ENCODE peak calls at places on chromosomes 1 and 21, in seven cellular contexts. L is neuronal stem cell, N is H9, G is H1, J is mesendoderm, A is mesenchymal stem cell, W is trophoblast cell. V is an unnamed sample.

GRCh38 chr1:230408971-230409370 is 17.2 kb downstream of the PGBD5 start:
- DNase-seq in L (no peak), N (no peak), G (no peak), J (no peak), A (no peak), W (no peak), V (no peak)

GRCh38 chr21:25039461-25040380 is 567.6 kb downstream of the MRPL39 start:
- DNase-seq in L (peak), N (no peak), G (no peak), J (peak), A (no peak), W (no peak), V (peak)

GRCh38 chr1:159141584-159142518 is 29.6 kb upstream of the CADM3 start:
- DNase-seq in L (peak), N (peak), G (no peak), J (peak), A (no peak), W (no peak), V (peak)

GRCh38 chr1:53332833-53333232 is 5.0 kb upstream of the LRP8 start:
- DNase-seq in L (no peak), N (peak), G (no peak), J (no peak), A (no peak), W (no peak), V (no peak)

GRCh38 chr1:165595561-165595960 is 35.5 kb upstream of the MGST3 start:
- DNase-seq in L (no peak), N (no peak), G (no peak), J (no peak), A (peak), W (no peak), V (peak)

GRCh38 chr1:93672069-93672468 is 9.6 kb downstream of the BCAR3 start:
- DNase-seq in L (no peak), N (no peak), G (no peak), J (no peak), A (peak), W (no peak), V (peak)

GRCh38 chr1:155002479-155003226 is at the start of gene ZBTB7B:
- DNase-seq in L (no peak), N (peak), G (no peak), J (no peak), A (peak), W (peak), V (no peak)

GRCh38 chr1:207711285-207711684 is 40.6 kb upstream of the CD46 start:
- DNase-seq in L (no peak), N (peak), G (peak), J (peak), A (peak), W (no peak), V (peak)

GRCh38 chr1:38194486-38194885 is 147.9 kb upstream of the POU3F1 start:
- DNase-seq in L (no peak), N (no peak), G (no peak), J (peak), A (no peak), W (no peak), V (no peak)

GRCh38 chr1:236058141-236058626 is 6.7 kb downstream of the NID1 start:
- DNase-seq in L (no peak), N (no peak), G (no peak), J (no peak), A (peak), W (no peak), V (peak)

GRCh38 chr1:119971710-119972570 is 75.6 kb upstream of the ADAM30 start:
- DNase-seq in L (no peak), N (no peak), G (no peak), J (no peak), A (no peak), W (no peak), V (no peak)

GRCh38 chr1:25062621-25063255 is 132.7 kb upstream of the RUNX3 start:
- DNase-seq in L (no peak), N (no peak), G (no peak), J (no peak), A (no peak), W (no peak), V (no peak)

GRCh38 chr21:38853421-38853919 is 47.7 kb downstream of the ETS2 start:
- DNase-seq in L (no peak), N (no peak), G (no peak), J (no peak), A (peak), W (peak), V (peak)

GRCh38 chr1:164928223-164928814 is 369.3 kb downstream of the PBX1 start:
- DNase-seq in L (no peak), N (no peak), G (no peak), J (no peak), A (no peak), W (no peak), V (no peak)

GRCh38 chr1:206041640-206042039 is 11.3 kb upstream of the RHEX start:
- DNase-seq in L (no peak), N (peak), G (no peak), J (peak), A (no peak), W (peak), V (no peak)

GRCh38 chr1:206513312-206514111 is 6.2 kb downstream of the RASSF5 start:
- DNase-seq in L (no peak), N (no peak), G (no peak), J (no peak), A (peak), W (peak), V (peak)

GRCh38 chr1:207404849-207405525 is 49.1 kb upstream of the CR2 start:
- DNase-seq in L (peak), N (no peak), G (no peak), J (peak), A (peak), W (no peak), V (peak)

GRCh38 chr1:44619261-44619900 is 54.9 kb downstream of the TMEM53 start:
- DNase-seq in L (no peak), N (no peak), G (no peak), J (no peak), A (no peak), W (no peak), V (peak)

GRCh38 chr1:111221633-111222286 is 5.8 kb upstream of the CHI3L2 start:
- DNase-seq in L (no peak), N (no peak), G (no peak), J (peak), A (no peak), W (no peak), V (peak)

GRCh38 chr1:172112573-172112972 is 271.3 kb downstream of the DNM3 start:
- DNase-seq in L (no peak), N (no peak), G (no peak), J (no peak), A (no peak), W (no peak), V (peak)

GRCh38 chr1:228490120-228491078 is 3.2 kb downstream of the RNF187 start:
- DNase-seq in L (no peak), N (no peak), G (no peak), J (peak), A (peak), W (no peak), V (peak)

GRCh38 chr1:58997637-58998036 is 213.8 kb upstream of the JUN start:
- DNase-seq in L (no peak), N (no peak), G (no peak), J (no peak), A (no peak), W (no peak), V (no peak)

GRCh38 chr1:199056721-199057120 is 417.9 kb downstream of the PTPRC start:
- DNase-seq in L (no peak), N (no peak), G (no peak), J (no peak), A (no peak), W (no peak), V (no peak)

GRCh38 chr1:203985676-203986075 is 87.2 kb upstream of the SOX13 start:
- DNase-seq in L (no peak), N (no peak), G (no peak), J (peak), A (no peak), W (no peak), V (no peak)

GRCh38 chr1:234845097-234845660 is 235.2 kb upstream of the IRF2BP2 start:
- DNase-seq in L (no peak), N (no peak), G (no peak), J (no peak), A (no peak), W (no peak), V (no peak)

GRCh38 chr1:24189528-24189927 is 2.4 kb upstream of the IFNLR1 start:
- DNase-seq in L (no peak), N (no peak), G (no peak), J (no peak), A (no peak), W (no peak), V (no peak)

GRCh38 chr1:47507140-47507539 is 69.3 kb downstream of the FOXD2 start:
- DNase-seq in L (no peak), N (no peak), G (no peak), J (no peak), A (no peak), W (no peak), V (no peak)

GRCh38 chr1:211734791-211735190 is 59.4 kb upstream of the NEK2 start:
- DNase-seq in L (no peak), N (no peak), G (no peak), J (no peak), A (no peak), W (no peak), V (no peak)
- H3K27ac ChIP-seq in L (no peak), N (no peak), G (no peak), J (no peak), A (no peak), W (no peak), V (no peak)

GRCh38 chr1:6546326-6546725 is 8.0 kb downstream of the NOL9 start:
- DNase-seq in L (no peak), N (no peak), G (no peak), J (no peak), A (no peak), W (no peak), V (no peak)

GRCh38 chr1:6544831-6545230 is 9.5 kb downstream of the NOL9 start:
- DNase-seq in L (no peak), N (no peak), G (no peak), J (no peak), A (peak), W (no peak), V (peak)

GRCh38 chr1:6545276-6545934 is 8.9 kb downstream of the NOL9 start:
- DNase-seq in L (no peak), N (no peak), G (no peak), J (no peak), A (no peak), W (no peak), V (peak)

DNA sequence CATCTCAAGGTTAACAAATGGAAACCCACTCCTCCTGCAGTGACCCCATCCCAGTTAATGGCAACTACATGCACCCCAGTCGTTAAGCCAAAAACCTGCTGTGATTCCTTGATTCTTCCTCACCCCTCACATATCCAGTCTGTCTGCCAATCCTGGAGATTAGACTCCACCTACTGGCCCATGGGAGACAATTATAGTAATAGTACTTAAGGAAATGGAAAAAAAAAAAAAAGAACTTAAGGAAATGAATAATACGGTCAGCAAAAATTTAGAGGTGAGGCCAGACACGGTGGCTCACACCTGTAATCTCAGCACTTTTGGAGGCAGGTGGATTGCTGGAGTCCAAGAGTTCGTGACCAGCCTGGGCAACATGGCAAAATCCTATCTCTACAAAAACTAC is 7.0 kb downstream of the NOL9 start:
- DNase-seq in L (no peak), N (no peak), G (no peak), J (no peak), A (peak), W (no peak), V (peak)
- H2BK5ac ChIP-seq in L (no peak), N (no peak), G (no peak), J (no peak), A (no peak), W (no peak), V (no peak)

GRCh38 chr1:226716577-226716976 is 22.5 kb downstream of the ITPKB start:
- DNase-seq in L (no peak), N (no peak), G (no peak), J (no peak), A (no peak), W (no peak), V (no peak)
- H3K27ac ChIP-seq in L (no peak), N (no peak), G (no peak), J (no peak), A (no peak), W (no peak), V (no peak)

DNA sequence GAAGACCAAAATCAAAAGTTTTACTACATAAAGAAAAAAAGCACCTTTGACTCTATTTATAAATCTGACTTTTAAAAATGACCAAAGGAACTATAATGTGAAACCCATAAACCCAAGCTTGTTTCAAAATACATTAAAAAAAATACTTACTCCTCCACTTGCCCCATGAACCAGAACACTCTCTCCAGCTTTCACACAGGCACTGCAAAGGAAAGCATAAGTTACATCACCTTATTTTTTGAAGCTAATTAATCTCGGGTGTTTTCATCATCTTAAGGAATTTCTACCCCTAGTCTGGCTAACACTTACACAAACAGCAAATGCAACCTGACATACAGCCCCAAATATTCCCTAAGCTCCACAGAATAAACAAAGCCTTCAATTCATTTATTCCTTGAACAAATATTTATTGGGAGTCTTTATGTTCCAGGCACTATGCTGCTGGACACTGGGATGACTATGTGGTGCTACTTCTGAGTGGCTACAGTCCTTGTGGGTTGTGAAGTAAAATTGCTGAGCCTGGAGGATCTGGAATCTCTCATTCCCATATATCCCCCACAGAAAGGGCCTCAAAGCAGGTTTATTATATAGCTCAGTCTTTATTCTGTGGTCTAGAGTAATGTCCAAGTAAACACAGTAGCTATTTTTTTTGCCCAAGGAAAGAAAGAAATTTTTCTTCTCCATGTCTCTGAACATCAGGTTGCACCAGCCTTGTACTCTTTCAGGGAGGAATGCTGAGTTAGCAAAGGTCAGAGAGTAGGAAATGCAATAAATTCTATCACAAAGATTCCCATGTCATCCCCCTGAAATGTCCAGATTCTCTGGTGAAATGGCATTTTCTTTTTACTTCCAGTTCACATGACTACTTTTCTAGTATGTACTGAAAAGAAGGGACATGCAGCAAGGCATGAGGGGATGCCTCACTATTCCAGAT is 18.2 kb downstream of the CRYZ start:
- DNase-seq in L (no peak), N (no peak), G (no peak), J (peak), A (peak), W (no peak), V (peak)
- H2BK5ac ChIP-seq in L (no peak), N (no peak), G (no peak), J (no peak), A (no peak), W (no peak), V (no peak)

GRCh38 chr1:85677656-85678055 is 30.6 kb downstream of the ZNHIT6 start:
- DNase-seq in L (no peak), N (no peak), G (no peak), J (no peak), A (no peak), W (no peak), V (no peak)

GRCh38 chr1:85681087-85681486 is 27.1 kb downstream of the ZNHIT6 start:
- DNase-seq in L (peak), N (no peak), G (no peak), J (no peak), A (peak), W (peak), V (peak)

GRCh38 chr1:85683292-85684025 is 24.8 kb downstream of the ZNHIT6 start:
- DNase-seq in L (no peak), N (no peak), G (no peak), J (no peak), A (no peak), W (peak), V (peak)

GRCh38 chr1:85678193-85678592 is 30.0 kb downstream of the ZNHIT6 start:
- DNase-seq in L (no peak), N (no peak), G (no peak), J (no peak), A (no peak), W (no peak), V (no peak)
- H3K27ac ChIP-seq in L (no peak), N (no peak), G (no peak), J (no peak), A (no peak), W (no peak), V (no peak)

DNA sequence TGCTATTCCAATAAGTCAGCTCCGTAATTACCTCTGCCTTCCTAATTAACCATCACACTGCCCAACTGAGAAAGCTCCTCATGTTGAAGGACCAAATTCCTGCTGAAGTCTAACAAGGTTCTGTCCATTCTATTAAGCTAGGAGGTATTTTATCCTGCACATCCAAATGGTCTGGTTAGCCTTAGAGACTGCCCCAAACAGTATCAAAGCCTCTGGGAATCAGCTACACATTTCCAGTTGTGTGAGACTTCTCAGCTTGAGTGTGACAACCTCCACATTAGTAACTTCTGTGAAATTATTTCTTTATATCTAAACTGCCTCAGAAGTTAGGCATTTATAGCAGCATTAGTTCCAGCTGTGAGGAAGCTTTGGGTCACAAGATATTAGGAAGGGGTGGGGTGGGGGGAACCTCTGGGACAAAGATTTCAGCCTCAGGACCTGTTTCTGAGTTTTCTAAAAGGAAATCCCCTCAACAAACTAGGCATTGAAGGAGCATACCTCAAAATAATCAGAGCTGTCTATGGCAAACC is 150.5 kb upstream of the DUSP10 start:
- DNase-seq in L (no peak), N (no peak), G (no peak), J (no peak), A (no peak), W (no peak), V (no peak)
- H2BK5ac ChIP-seq in L (no peak), N (no peak), G (no peak), J (no peak), A (no peak), W (no peak), V (no peak)

DNA sequence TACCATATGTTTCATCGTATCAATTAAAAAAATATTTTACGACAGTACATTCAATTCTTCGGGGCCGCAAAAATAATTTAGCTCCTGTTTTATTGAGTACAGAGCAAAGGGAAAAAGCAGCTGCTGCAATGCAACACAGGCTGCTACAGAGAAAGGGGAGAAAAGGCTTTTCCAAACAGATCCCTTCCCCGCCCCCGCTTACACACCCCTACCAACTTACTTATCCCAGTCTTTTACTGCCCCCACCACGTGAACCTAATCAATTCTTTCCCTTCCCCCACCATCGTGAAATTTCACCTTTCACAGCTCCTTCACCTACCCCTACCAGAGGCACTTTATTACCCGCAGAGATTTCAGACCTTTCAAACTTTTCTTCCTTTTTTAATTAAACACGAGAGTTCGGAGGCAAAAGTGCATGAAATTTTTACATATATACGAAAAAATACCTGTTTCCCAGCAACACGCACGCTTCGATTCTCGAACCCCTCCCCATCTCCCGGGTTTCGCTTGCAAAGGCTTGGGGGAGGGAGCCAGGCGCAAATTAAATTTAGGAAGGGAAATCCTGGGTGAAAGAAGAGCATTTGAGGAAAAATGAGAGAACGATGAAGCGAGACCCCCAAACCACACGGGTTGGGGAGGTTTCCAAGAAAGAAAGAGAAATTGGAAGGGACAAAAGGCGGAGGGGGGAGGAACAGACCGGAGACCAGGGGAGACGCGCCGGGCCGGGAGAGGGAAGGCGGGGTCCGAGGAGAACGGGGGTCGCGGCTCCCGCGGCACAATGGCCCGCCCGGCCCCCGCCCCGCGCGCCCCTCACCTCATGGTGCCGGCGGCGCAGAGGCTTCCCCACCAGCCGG is 824 bp downstream of the ENAH start:
- DNase-seq in L (peak), N (no peak), G (no peak), J (peak), A (peak), W (no peak), V (no peak)
- H3K27ac ChIP-seq in L (peak), N (peak), G (peak), J (peak), A (peak), W (peak), V (peak)

DNA sequence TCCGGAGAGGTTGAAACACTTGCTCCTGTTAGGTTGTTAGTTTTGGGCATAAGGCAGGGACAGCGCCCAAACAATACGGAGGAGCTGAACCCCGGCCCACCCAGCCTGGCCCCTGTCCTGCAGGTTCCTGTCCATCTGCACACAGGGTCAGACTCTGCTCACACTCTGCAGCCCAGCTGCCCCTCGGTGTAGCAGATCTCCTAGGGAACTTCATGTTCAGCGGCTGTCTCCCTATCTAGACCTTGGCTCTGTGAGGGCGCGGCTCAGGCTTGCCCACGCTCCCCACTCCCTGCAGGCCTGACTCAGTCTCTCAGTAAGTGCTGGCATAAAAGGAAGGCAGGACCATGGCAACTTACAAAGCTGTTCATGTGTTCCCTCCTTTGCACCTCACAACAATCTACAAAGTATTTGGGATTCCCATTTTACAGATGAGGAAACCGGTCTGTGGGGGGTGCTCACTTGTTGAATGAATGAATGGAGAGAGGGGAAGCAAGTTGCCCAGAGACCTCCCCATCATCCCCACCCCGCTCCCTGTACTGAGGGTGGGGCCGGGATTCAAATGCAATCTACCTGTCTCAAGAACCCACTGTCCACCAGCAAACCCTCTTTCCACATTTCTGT is 26.2 kb downstream of the ACOT11 start:
- DNase-seq in L (no peak), N (no peak), G (no peak), J (no peak), A (no peak), W (no peak), V (no peak)
- H2BK5ac ChIP-seq in L (no peak), N (no peak), G (no peak), J (no peak), A (no peak), W (no peak), V (no peak)

V was measured in IMR-90.